ENCODE peak calls at places on chromosomes 5 and 9, in nine cellular contexts. R is fibroblast of lung, T is HCT116, Q is Panc1, D is GM23248, F is cardiac muscle cell, B is uterus, N is SJCRH30, M is ascending aorta. L is an unnamed sample. For H3K27me3, the result is how much of the 10 kb centered on the place peaks cover.

GRCh38 chr5:6410421-6410820 is 32.1 kb upstream of the MED10 start:
- DNase-seq in R (no peak), T (no peak), Q (no peak), D (no peak), F (no peak), B (no peak), N (no peak), M (no peak), L (no peak)

GRCh38 chr9:110832916-110833315 is 164.3 kb downstream of the MUSK start:
- DNase-seq in R (peak), T (no peak), Q (no peak), D (no peak), F (no peak), B (no peak), N (no peak), M (no peak), L (no peak)

GRCh38 chr5:146560205-146560812 is 44.3 kb upstream of the GPR151 start:
- DNase-seq in R (peak), T (no peak), Q (no peak), D (peak), F (peak), B (no peak), N (no peak), M (no peak), L (no peak)

GRCh38 chr5:177429248-177430045 is 3.0 kb downstream of the GRK6 start:
- DNase-seq in R (no peak), T (no peak), Q (no peak), D (no peak), F (peak), B (no peak), N (no peak), M (peak), L (peak)

GRCh38 chr5:42005561-42006153 is 80.6 kb downstream of the FBXO4 start:
- DNase-seq in R (peak), T (peak), Q (peak), D (peak), F (peak), B (no peak), N (peak), M (no peak), L (no peak)

GRCh38 chr9:98287383-98287782 is 31.9 kb upstream of the TBC1D2 start:
- DNase-seq in R (no peak), T (no peak), Q (no peak), D (no peak), F (no peak), B (no peak), N (peak), M (no peak), L (no peak)

GRCh38 chr5:167261309-167262100 is 1029.9 kb upstream of the WWC1 start:
- DNase-seq in R (no peak), T (no peak), Q (no peak), D (peak), F (peak), B (no peak), N (peak), M (no peak), L (no peak)

GRCh38 chr5:69231851-69232250 is 2.8 kb upstream of the CDK7 start:
- DNase-seq in R (peak), T (no peak), Q (no peak), D (peak), F (no peak), B (no peak), N (no peak), M (no peak), L (no peak)

GRCh38 chr5:90941002-90941720 is 382.6 kb downstream of the ADGRV1 start:
- DNase-seq in R (no peak), T (no peak), Q (no peak), D (no peak), F (no peak), B (no peak), N (no peak), M (no peak), L (no peak)

GRCh38 chr9:79210541-79211243 is 361.1 kb upstream of the TLE4 start:
- DNase-seq in R (no peak), T (no peak), Q (no peak), D (no peak), F (no peak), B (no peak), N (no peak), M (no peak), L (no peak)

GRCh38 chr5:151424892-151425523 is 22.4 kb upstream of the SLC36A1 start:
- DNase-seq in R (no peak), T (no peak), Q (no peak), D (no peak), F (no peak), B (no peak), N (no peak), M (no peak), L (no peak)

GRCh38 chr9:18438300-18438925 is 35.5 kb upstream of the ADAMTSL1 start:
- DNase-seq in R (peak), T (no peak), Q (no peak), D (peak), F (peak), B (peak), N (peak), M (no peak), L (no peak)

GRCh38 chr5:149030392-149030791 is 32.5 kb downstream of the SH3TC2 start:
- DNase-seq in R (peak), T (no peak), Q (no peak), D (no peak), F (no peak), B (no peak), N (peak), M (no peak), L (no peak)

GRCh38 chr5:61916621-61917620 is 389.1 kb upstream of the KIF2A start:
- DNase-seq in R (peak), T (no peak), Q (no peak), D (peak), F (no peak), B (no peak), N (no peak), M (no peak), L (no peak)

GRCh38 chr5:134138416-134139376 is 24.2 kb downstream of the TCF7 start:
- DNase-seq in R (peak), T (no peak), Q (no peak), D (peak), F (no peak), B (no peak), N (no peak), M (peak), L (peak)

GRCh38 chr9:106307670-106308069 is 555.3 kb upstream of the ZNF462 start:
- DNase-seq in R (peak), T (no peak), Q (no peak), D (no peak), F (peak), B (no peak), N (no peak), M (no peak), L (no peak)

GRCh38 chr9:89482056-89482784 is 15.7 kb downstream of the SEMA4D start:
- DNase-seq in R (no peak), T (no peak), Q (no peak), D (no peak), F (no peak), B (no peak), N (no peak), M (no peak), L (no peak)

GRCh38 chr5:135190345-135191083 is 156.5 kb upstream of the PITX1 start:
- DNase-seq in R (no peak), T (no peak), Q (no peak), D (no peak), F (no peak), B (no peak), N (no peak), M (no peak), L (no peak)

GRCh38 chr9:84170521-84171141 is 169.9 kb downstream of the SLC28A3 start:
- DNase-seq in R (peak), T (peak), Q (no peak), D (peak), F (peak), B (peak), N (peak), M (peak), L (no peak)

GRCh38 chr9:1495684-1496083 is 445.5 kb downstream of the DMRT2 start:
- DNase-seq in R (no peak), T (no peak), Q (no peak), D (no peak), F (no peak), B (no peak), N (peak), M (no peak), L (no peak)

GRCh38 chr9:87492642-87493041 is 5.0 kb upstream of the DAPK1 start:
- DNase-seq in R (no peak), T (no peak), Q (no peak), D (no peak), F (no peak), B (no peak), N (no peak), M (no peak), L (no peak)

GRCh38 chr9:21413089-21414023 is 4.4 kb downstream of the IFNA8 start:
- DNase-seq in R (no peak), T (no peak), Q (no peak), D (peak), F (no peak), B (no peak), N (peak), M (no peak), L (no peak)

GRCh38 chr9:33151007-33151557 is 16.1 kb downstream of the B4GALT1 start:
- DNase-seq in R (peak), T (no peak), Q (no peak), D (peak), F (peak), B (peak), N (peak), M (no peak), L (no peak)

GRCh38 chr9:69324549-69325401 is at the start of gene ENTREP1:
- DNase-seq in R (peak), T (peak), Q (no peak), D (peak), F (peak), B (peak), N (peak), M (no peak), L (no peak)

GRCh38 chr9:122011818-122012498 is 81.2 kb downstream of the TTLL11 start:
- DNase-seq in R (no peak), T (no peak), Q (no peak), D (no peak), F (no peak), B (no peak), N (no peak), M (no peak), L (no peak)

GRCh38 chr9:12813960-12814876 is 39.4 kb downstream of the LURAP1L start:
- DNase-seq in R (peak), T (peak), Q (peak), D (peak), F (peak), B (peak), N (peak), M (peak), L (no peak)

GRCh38 chr5:26660116-26660515 is 378.3 kb downstream of the CDH9 start:
- DNase-seq in R (no peak), T (no peak), Q (no peak), D (no peak), F (no peak), B (no peak), N (no peak), M (no peak), L (no peak)

GRCh38 chr9:113592806-113593575 is 129.5 kb downstream of the RGS3 start:
- DNase-seq in R (no peak), T (no peak), Q (no peak), D (no peak), F (no peak), B (no peak), N (no peak), M (no peak), L (no peak)

GRCh38 chr5:168842571-168843205 is 263.5 kb upstream of the PANK3 start:
- DNase-seq in R (no peak), T (no peak), Q (no peak), D (no peak), F (no peak), B (no peak), N (peak), M (no peak), L (no peak)

GRCh38 chr9:115649991-115650472 is 503.6 kb upstream of the PAPPA start:
- DNase-seq in R (peak), T (no peak), Q (no peak), D (peak), F (peak), B (peak), N (no peak), M (peak), L (no peak)

GRCh38 chr5:153153086-153153485 is 337.4 kb upstream of the GRIA1 start:
- DNase-seq in R (peak), T (no peak), Q (no peak), D (peak), F (peak), B (no peak), N (no peak), M (no peak), L (no peak)

GRCh38 chr5:181044662-181045305 is 4.7 kb downstream of the BTNL9 start:
- DNase-seq in R (no peak), T (no peak), Q (no peak), D (peak), F (no peak), B (no peak), N (no peak), M (no peak), L (no peak)

DNA sequence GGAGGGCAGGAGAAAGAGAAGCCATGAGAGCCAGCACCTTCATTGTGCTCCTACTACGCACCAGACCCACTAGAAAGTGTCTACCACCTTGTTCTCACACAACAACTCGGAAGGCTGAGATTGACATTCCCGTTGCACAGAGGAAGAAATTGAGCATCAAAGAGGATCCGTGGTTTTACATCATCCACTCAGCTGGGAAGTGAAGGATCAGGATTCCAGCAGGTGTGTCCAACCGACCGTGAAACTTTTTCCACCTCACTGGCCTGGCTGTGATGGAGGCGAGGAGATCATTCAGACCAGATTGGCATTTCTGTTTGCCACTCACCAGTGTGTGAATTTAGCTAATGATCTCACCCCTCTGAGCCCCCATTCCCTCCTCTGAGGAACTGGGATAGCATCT is 46.8 kb upstream of the CPLX2 start:
- DNase-seq in R (no peak), T (no peak), Q (no peak), D (no peak), F (no peak), B (no peak), N (no peak), M (no peak), L (no peak)
- H3K27me3 ChIP-seq in R (under half), T (under half), Q (under half), D (under half), F (under half), B (under half), N (under half), M (under half), L (under half)

GRCh38 chr5:2752875-2753435 is 1.5 kb upstream of the IRX2 start:
- DNase-seq in R (no peak), T (no peak), Q (no peak), D (peak), F (no peak), B (no peak), N (no peak), M (no peak), L (no peak)
- H3K27ac ChIP-seq in R (no peak), T (no peak), Q (no peak), D (peak), F (peak), B (no peak), N (no peak), M (no peak), L (no peak)

DNA sequence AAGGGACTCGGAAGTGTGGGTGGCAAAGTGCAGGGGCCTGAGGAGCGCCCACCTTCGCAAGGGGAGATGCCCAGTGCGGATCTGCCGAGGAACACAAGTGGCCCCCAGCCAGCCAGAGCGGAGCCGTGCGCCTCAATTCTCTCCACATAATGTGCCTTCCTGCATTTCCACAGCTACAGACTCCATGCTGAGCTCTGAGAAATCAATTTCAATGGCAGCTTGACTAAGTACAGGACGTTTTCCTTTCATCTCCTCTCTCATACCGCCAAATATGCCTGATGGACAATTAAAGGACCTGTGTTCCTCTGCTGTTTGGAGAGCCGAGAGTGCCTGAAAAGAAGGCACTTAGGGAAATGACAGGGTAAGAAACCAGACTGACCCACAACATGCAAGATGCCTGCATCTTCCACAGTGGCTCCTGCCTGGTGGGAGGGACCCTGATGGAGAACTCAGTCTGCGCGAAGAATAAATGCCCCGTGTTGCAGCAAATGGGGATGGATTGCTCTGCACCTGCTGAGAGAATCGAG is 38.6 kb upstream of the OLFM1 start:
- DNase-seq in R (no peak), T (no peak), Q (no peak), D (no peak), F (no peak), B (no peak), N (no peak), M (no peak), L (no peak)
- H3K27me3 ChIP-seq in R (under half), T (under half), Q (under half), D (under half), F (under half), B (under half), N (under half), M (under half), L (under half)

DNA sequence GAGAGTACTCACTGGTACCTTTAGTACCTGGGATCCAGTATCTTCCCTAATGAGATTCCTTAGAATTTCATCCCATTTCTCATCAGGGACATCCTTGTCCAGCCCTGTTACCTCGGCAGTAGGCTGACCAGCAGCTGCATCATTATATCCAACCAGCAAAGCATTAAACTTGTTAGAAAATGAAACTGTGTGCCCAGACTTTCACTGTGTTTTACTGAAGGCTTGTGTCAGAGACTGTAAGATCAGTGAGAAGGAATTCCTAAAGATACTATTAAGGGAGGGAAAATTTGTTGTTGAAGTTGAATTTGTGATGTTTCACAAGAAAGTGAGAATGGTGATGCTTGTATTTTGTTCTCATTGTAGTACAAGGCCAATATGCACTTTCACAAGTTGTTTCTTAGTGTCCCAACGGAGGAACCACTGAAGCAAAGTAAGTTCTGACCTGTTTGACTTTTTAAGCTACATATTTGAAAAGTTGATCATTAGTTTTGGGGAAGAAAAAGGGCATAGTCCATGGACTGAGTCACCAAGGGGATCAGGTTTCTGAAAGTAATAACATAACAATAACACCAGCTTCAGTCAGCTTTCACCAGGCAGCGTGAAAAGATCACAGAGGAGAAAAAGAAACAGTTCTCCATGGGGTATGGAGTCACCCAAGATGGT is 48.8 kb downstream of the GRAMD2B start:
- DNase-seq in R (peak), T (no peak), Q (no peak), D (peak), F (no peak), B (no peak), N (peak), M (no peak), L (no peak)
- H3K27ac ChIP-seq in R (peak), T (peak), Q (no peak), D (peak), F (no peak), B (peak), N (no peak), M (peak), L (no peak)

GRCh38 chr9:130991227-130992058 is 17.5 kb upstream of the LAMC3 start:
- DNase-seq in R (no peak), T (no peak), Q (no peak), D (no peak), F (no peak), B (no peak), N (peak), M (no peak), L (no peak)

GRCh38 chr9:130989891-130990290 is 19.1 kb upstream of the LAMC3 start:
- DNase-seq in R (no peak), T (no peak), Q (no peak), D (no peak), F (no peak), B (no peak), N (no peak), M (no peak), L (no peak)

GRCh38 chr9:130989391-130989790 is 19.6 kb upstream of the LAMC3 start:
- DNase-seq in R (no peak), T (no peak), Q (no peak), D (no peak), F (no peak), B (no peak), N (no peak), M (no peak), L (no peak)

GRCh38 chr9:130988905-130989304 is 20.1 kb upstream of the LAMC3 start:
- DNase-seq in R (no peak), T (no peak), Q (no peak), D (no peak), F (no peak), B (no peak), N (peak), M (no peak), L (no peak)

DNA sequence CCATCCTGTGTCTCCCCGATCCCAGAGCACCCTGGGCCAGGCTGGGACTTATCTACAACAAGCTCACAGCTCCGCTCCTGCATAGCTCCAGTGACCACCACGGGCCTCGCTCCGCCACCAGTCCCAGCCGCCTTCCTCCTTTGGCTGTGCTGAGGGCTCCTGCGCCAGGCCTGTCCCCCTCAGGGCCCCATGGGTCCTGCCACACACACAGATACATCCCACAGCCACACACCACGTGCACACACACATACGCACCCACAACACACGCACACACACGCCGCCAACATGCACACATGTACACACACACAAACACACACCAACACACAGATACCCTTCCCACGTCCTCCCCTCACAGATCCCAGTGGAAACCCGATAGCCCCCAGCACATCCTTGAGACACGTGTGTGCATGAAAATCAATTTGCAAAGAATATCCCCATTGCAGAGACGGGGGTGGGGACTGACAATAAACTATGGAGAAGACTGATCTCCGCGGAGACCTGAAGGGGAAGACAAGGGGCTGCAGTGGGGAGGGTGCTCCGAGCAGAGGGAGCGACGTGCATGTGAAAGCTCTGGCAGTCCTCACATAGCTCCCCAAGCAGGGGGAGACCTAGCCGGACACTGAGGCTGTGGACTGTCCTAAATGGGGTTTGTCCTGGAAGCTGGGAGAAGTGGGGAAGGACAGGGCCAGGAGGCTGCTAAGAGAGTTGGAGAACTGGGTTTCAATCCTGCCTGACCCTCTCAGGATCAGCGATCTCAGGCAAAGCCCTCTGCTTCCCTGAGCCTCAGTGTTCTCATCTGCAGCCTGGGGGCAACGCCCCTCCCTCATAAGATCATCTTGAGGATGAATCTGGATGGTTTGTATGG is 18.4 kb upstream of the LAMC3 start:
- DNase-seq in R (no peak), T (no peak), Q (no peak), D (no peak), F (no peak), B (no peak), N (peak), M (no peak), L (no peak)
- H3K27me3 ChIP-seq in R (under half), T (under half), Q (under half), D (under half), F (under half), B (under half), N (under half), M (under half), L (under half)